ENCODE peak calls at places on chromosomes 16 and 17, in ten cellular contexts. T is GF-D8; U is colonic mucosa; B is dermis microvascular lymphatic vessel endothelial cell; C is effector memory CD8-positive, alpha-beta T cell; N is NCI-H1105; D is tibial artery; O is activated T-cell treated with anti-CD3 and anti-CD28 coated beads, Interleukin-2, amount 50 U/mL, for 72 hours; K is HFF-Myc; F is endothelial cell of umbilical vein. G is an unnamed sample.

GRCh38 chr17:17609121-17609520 is 17.6 kb upstream of the PEMT start:
- DNase-seq in C (no peak), N (no peak), K (no peak), U (peak), F (no peak), T (no peak), O (no peak), D (no peak), B (no peak), G (peak)

GRCh38 chr17:73954981-73955380 is 248.5 kb upstream of the RPL38 start:
- DNase-seq in O (no peak), F (no peak), C (no peak), K (no peak), U (peak), B (no peak), T (no peak), N (no peak), D (no peak), G (no peak)

GRCh38 chr16:81632392-81633146 is 146.5 kb upstream of the PLCG2 start:
- DNase-seq in D (no peak), T (no peak), N (no peak), F (peak), U (peak), C (peak), B (peak), K (no peak), O (peak), G (peak)

GRCh38 chr16:83420206-83420760 is 387.5 kb upstream of the HSBP1 start:
- DNase-seq in B (peak), U (no peak), D (no peak), K (peak), O (no peak), C (no peak), T (no peak), N (no peak), F (peak), G (peak)

GRCh38 chr16:74723224-74723623 is 22.6 kb upstream of the MLKL start:
- DNase-seq in U (no peak), K (no peak), D (no peak), O (no peak), B (no peak), T (no peak), N (no peak), C (no peak), F (no peak), G (no peak)

GRCh38 chr16:87802670-87803069 is 36.9 kb upstream of the KLHDC4 start:
- DNase-seq in K (no peak), U (no peak), N (no peak), F (no peak), B (no peak), C (no peak), T (no peak), O (no peak), D (no peak), G (no peak)

GRCh38 chr16:29815032-29815721 is 775 bp upstream of the PAGR1 start:
- DNase-seq in C (no peak), U (peak), B (peak), T (no peak), D (no peak), O (no peak), F (no peak), K (no peak), N (peak), G (no peak)

GRCh38 chr17:44829558-44830358 is at the start of gene GJC1:
- DNase-seq in C (no peak), O (peak), F (peak), D (no peak), U (no peak), B (peak), K (no peak), T (no peak), N (peak), G (peak)

GRCh38 chr17:2736956-2737355 is 12.5 kb downstream of the CCDC92B start:
- DNase-seq in T (no peak), N (no peak), B (no peak), C (no peak), K (no peak), F (no peak), O (no peak), U (no peak), D (no peak), G (no peak)

GRCh38 chr17:35433075-35433894 is 985 bp upstream of the SLFN12 start:
- DNase-seq in U (peak), T (peak), F (peak), D (peak), C (peak), O (peak), B (peak), K (peak), N (no peak), G (peak)

GRCh38 chr16:49602201-49603041 is 228.8 kb downstream of the C16orf78 start:
- DNase-seq in B (no peak), U (peak), K (no peak), F (no peak), T (no peak), D (no peak), O (no peak), N (no peak), C (no peak), G (no peak)

GRCh38 chr17:40190197-40191021 is 13.1 kb downstream of the RAPGEFL1 start:
- DNase-seq in N (peak), T (no peak), B (peak), O (peak), C (no peak), F (peak), D (no peak), K (no peak), U (no peak), G (peak)

GRCh38 chr17:57186231-57187019 is 69.9 kb upstream of the MSI2 start:
- DNase-seq in O (no peak), C (no peak), B (peak), N (no peak), T (no peak), D (no peak), K (no peak), F (peak), U (no peak), G (no peak)

GRCh38 chr17:28370035-28370743 is at the start of gene VTN:
- DNase-seq in C (no peak), U (no peak), T (no peak), F (peak), N (no peak), B (no peak), K (no peak), D (peak), O (no peak), G (peak)

GRCh38 chr17:60959011-60959410 is 281.4 kb downstream of the BCAS3 start:
- DNase-seq in K (no peak), F (no peak), U (no peak), D (no peak), O (no peak), C (no peak), B (peak), N (no peak), T (no peak), G (no peak)

GRCh38 chr16:4316103-4316731 is 350 bp downstream of the GLIS2 start:
- DNase-seq in O (no peak), C (no peak), K (no peak), T (no peak), D (no peak), N (peak), U (no peak), F (no peak), B (no peak), G (peak)

GRCh38 chr17:57085448-57086068 is 512 bp downstream of the AKAP1 start:
- DNase-seq in C (peak), U (peak), O (peak), K (no peak), T (peak), F (peak), B (peak), D (peak), N (peak), G (peak)

GRCh38 chr16:85431431-85432124 is 181.5 kb upstream of the GSE1 start:
- DNase-seq in U (peak), O (no peak), N (no peak), F (no peak), T (no peak), C (no peak), K (no peak), D (no peak), B (no peak), G (no peak)

GRCh38 chr17:69213059-69213813 is 15.4 kb downstream of the ABCA10 start:
- DNase-seq in O (no peak), T (no peak), D (no peak), B (no peak), C (no peak), N (no peak), F (no peak), K (no peak), U (no peak), G (no peak)

GRCh38 chr17:65027305-65027704 is 29.2 kb downstream of the GNA13 start:
- DNase-seq in O (peak), T (no peak), N (no peak), F (peak), B (peak), U (no peak), K (peak), C (peak), D (no peak), G (peak)

GRCh38 chr17:74349120-74349519 is 12.5 kb downstream of the BTBD17 start:
- DNase-seq in U (no peak), O (no peak), C (no peak), T (no peak), N (no peak), B (no peak), K (no peak), D (no peak), F (no peak), G (no peak)

GRCh38 chr17:73546770-73547345 is 97.4 kb downstream of the SDK2 start:
- DNase-seq in K (peak), B (no peak), F (no peak), O (peak), U (peak), C (peak), N (no peak), D (peak), T (peak), G (no peak)

GRCh38 chr17:59618894-59619312 is 792 bp upstream of the CLTC start:
- DNase-seq in D (peak), B (peak), O (no peak), N (no peak), K (peak), U (peak), T (no peak), C (no peak), F (no peak), G (no peak)

GRCh38 chr16:47019563-47019962 is 46.1 kb upstream of the DNAJA2 start:
- DNase-seq in T (no peak), B (peak), N (no peak), U (no peak), C (no peak), K (no peak), O (no peak), D (no peak), F (peak), G (peak)

GRCh38 chr17:73999246-73999645 is 204.2 kb upstream of the RPL38 start:
- DNase-seq in B (no peak), O (no peak), U (no peak), F (no peak), C (no peak), T (no peak), K (no peak), N (no peak), D (no peak), G (no peak)

GRCh38 chr16:88374736-88375135 is 8.0 kb upstream of the ZNF469 start:
- DNase-seq in B (no peak), K (no peak), T (no peak), D (no peak), U (no peak), O (no peak), C (no peak), F (no peak), N (no peak), G (no peak)

GRCh38 chr17:36777118-36777517 is 160.2 kb upstream of the LHX1 start:
- DNase-seq in T (no peak), B (peak), K (peak), U (no peak), D (no peak), N (no peak), C (no peak), O (no peak), F (no peak), G (peak)